ENCODE peak calls at places on chromosome 21, in six cellular contexts. K, J, C, R, N and U are unnamed samples.

GRCh38 chr21:42081931-42082381 is 10.8 kb downstream of the UMODL1 start:
- DNase-seq in K (peak; percentile 11), J (no peak), C (no peak), R (no peak), N (no peak), U (no peak)

GRCh38 chr21:33300701-33301631 is 23.8 kb upstream of the IFNAR1 start:
- DNase-seq in K (peak; percentile 67), J (peak; percentile 6), C (no peak), R (peak; percentile 71), N (no peak), U (no peak)

GRCh38 chr21:36708512-36709029 is 9.7 kb downstream of the SIM2 start:
- DNase-seq in K (no peak), J (no peak), C (no peak), R (peak; percentile 29), N (no peak), U (no peak)

GRCh38 chr21:16082038-16082816 is 352.4 kb downstream of the USP25 start:
- DNase-seq in K (peak; percentile 33), J (peak; percentile 28), C (no peak), R (peak; percentile 31), N (peak; percentile 5), U (no peak)

GRCh38 chr21:39321424-39321823 is 8.0 kb upstream of the BRWD1 start:
- DNase-seq in K (no peak), J (no peak), C (no peak), R (no peak), N (no peak), U (no peak)

GRCh38 chr21:37862536-37862935 is 53.7 kb downstream of the KCNJ6 start:
- DNase-seq in K (peak; percentile 44), J (peak; percentile 79), C (no peak), R (peak; percentile 64), N (peak; percentile 62), U (no peak)

GRCh38 chr21:26842976-26843911 is 2.0 kb downstream of the ADAMTS1 start:
- DNase-seq in K (peak; percentile 93), J (peak; percentile 96), C (peak; percentile 87), R (peak; percentile 93), N (peak; percentile 31), U (peak; percentile 55)

GRCh38 chr21:42036313-42036712 is 26.2 kb upstream of the ZBTB21 start:
- DNase-seq in K (no peak), J (no peak), C (no peak), R (no peak), N (no peak), U (no peak)

GRCh38 chr21:37463083-37463780 is 96.7 kb downstream of the DYRK1A start:
- DNase-seq in K (peak; percentile 59), J (peak; percentile 83), C (no peak), R (peak; percentile 25), N (no peak), U (no peak)

GRCh38 chr21:38834725-38835124 is 29.0 kb downstream of the ETS2 start:
- DNase-seq in K (no peak), J (no peak), C (no peak), R (no peak), N (no peak), U (no peak)

GRCh38 chr21:42193131-42193671 is 25.7 kb upstream of the ABCG1 start:
- DNase-seq in K (peak; percentile 81), J (no peak), C (no peak), R (no peak), N (no peak), U (no peak)

GRCh38 chr21:42648606-42649005 is 4.8 kb upstream of the PDE9A start:
- DNase-seq in K (no peak), J (no peak), C (no peak), R (no peak), N (no peak), U (no peak)

GRCh38 chr21:45624356-45624854 is 19.1 kb upstream of the PCBP3 start:
- DNase-seq in K (no peak), J (no peak), C (no peak), R (no peak), N (no peak), U (no peak)

GRCh38 chr21:45041351-45041805 is 33.0 kb upstream of the ADARB1 start:
- DNase-seq in K (no peak), J (peak; percentile 86), C (no peak), R (peak; percentile 53), N (no peak), U (no peak)

GRCh38 chr21:42308914-42309752 is 6.1 kb downstream of the TFF3 start:
- DNase-seq in K (no peak), J (no peak), C (no peak), R (no peak), N (no peak), U (no peak)

GRCh38 chr21:17195965-17196364 is 316.9 kb upstream of the CXADR start:
- DNase-seq in K (no peak), J (no peak), C (no peak), R (no peak), N (no peak), U (no peak)

GRCh38 chr21:33835920-33836319 is 79.7 kb downstream of the ATP5PO start:
- DNase-seq in K (no peak), J (no peak), C (no peak), R (no peak), N (no peak), U (no peak)

GRCh38 chr21:44432841-44433790 is 22.2 kb upstream of the LRRC3 start:
- DNase-seq in K (no peak), J (no peak), C (peak; percentile 3), R (no peak), N (no peak), U (no peak)

GRCh38 chr21:44741921-44742320 is 30.5 kb upstream of the TSPEAR start:
- DNase-seq in K (no peak), J (no peak), C (no peak), R (no peak), N (no peak), U (no peak)

GRCh38 chr21:36169465-36170128 is 13.0 kb downstream of the DOP1B start:
- DNase-seq in K (no peak), J (no peak), C (no peak), R (no peak), N (no peak), U (no peak)

GRCh38 chr21:31886896-31887595 is 14.2 kb downstream of the HUNK start:
- DNase-seq in K (no peak), J (no peak), C (no peak), R (no peak), N (no peak), U (no peak)

GRCh38 chr21:27536319-27536718 is 569.4 kb upstream of the ADAMTS5 start:
- DNase-seq in K (no peak), J (peak; percentile 45), C (no peak), R (no peak), N (no peak), U (no peak)